ENCODE peak calls at places on chromosomes 4 and X, in ten cellular contexts. H is NCI-H748 treated with DMSO at 0.1 percent for 48 hours; F is HepG2; K is stimulated activated CD8-positive, alpha-beta memory T cell treated with anti-CD3 and anti-CD28 coated beads, Interleukin-7, amount 100 ng/mL, for 1 hour; U is NCI-H524; X is AG10803; B is activated CD8-positive, alpha-beta memory T cell treated with anti-CD3 and anti-CD28 coated beads for 48 hours; I is substantia nigra; N is upper lobe of right lung; M is GM20000. W is an unnamed sample.
A peak's percentile ranks its signal among the peaks of the same experiment; 100 is the strongest.

GRCh38 chr4:98625920-98626319 is 32.5 kb downstream of the TSPAN5 start:
- DNase-seq in U (no peak), B (no peak), X (no peak), H (no peak), N (no peak), K (no peak), M (no peak), F (no peak), I (no peak), W (no peak)

GRCh38 chr4:126583509-126583908 is 1049.2 kb upstream of the INTU start:
- DNase-seq in U (no peak), F (peak; percentile 10), K (no peak), H (no peak), B (no peak), X (peak; percentile 29), M (no peak), N (no peak), I (no peak), W (no peak)

GRCh38 chr4:108117473-108118182 is 51.1 kb downstream of the LEF1 start:
- DNase-seq in B (no peak), M (no peak), I (no peak), U (no peak), N (no peak), X (no peak), K (no peak), F (peak; percentile 16), H (no peak), W (no peak)

GRCh38 chr4:101419324-101420135 is 72.2 kb upstream of the PPP3CA start:
- DNase-seq in I (no peak), H (peak; percentile 81), K (no peak), B (no peak), M (peak; percentile 12), F (no peak), X (peak; percentile 29), N (no peak), U (no peak), W (peak; percentile 41)

GRCh38 chr4:186472948-186473347 is 82.4 kb downstream of the MTNR1A start:
- DNase-seq in I (no peak), N (no peak), M (no peak), H (no peak), U (no peak), B (no peak), F (peak; percentile 16), X (peak; percentile 57), K (no peak), W (peak; percentile 11)

GRCh38 chr4:74311696-74312313 is 3.5 kb downstream of the EPGN start:
- DNase-seq in F (peak; percentile 46), B (no peak), I (no peak), N (no peak), K (no peak), H (no peak), X (peak; percentile 66), U (peak; percentile 8), M (peak; percentile 16), W (peak; percentile 48)

GRCh38 chrX:151935358-151935757 is 22.7 kb downstream of the MAGEA4 start:
- DNase-seq in K (no peak), I (no peak), M (no peak), B (no peak), X (no peak), N (no peak), H (no peak), U (no peak), F (no peak), W (no peak)

GRCh38 chr4:2363056-2363719 is 55.3 kb downstream of the ZFYVE28 start:
- DNase-seq in K (no peak), M (no peak), H (no peak), X (peak; percentile 55), B (no peak), U (no peak), I (no peak), N (peak; percentile 71), F (peak; percentile 36), W (no peak)

GRCh38 chrX:53263597-53264094 is 17.7 kb downstream of the IQSEC2 start:
- DNase-seq in K (no peak), M (no peak), H (no peak), X (peak; percentile 63), U (no peak), I (no peak), N (no peak), F (no peak), B (no peak), W (no peak)

GRCh38 chrX:104098151-104098808 is 14.0 kb upstream of the ZCCHC18 start:
- DNase-seq in I (no peak), X (peak; percentile 81), F (peak; percentile 22), N (no peak), M (peak; percentile 27), B (no peak), U (peak; percentile 66), H (peak; percentile 58), K (no peak), W (peak; percentile 37)

GRCh38 chr4:101667348-101667747 is 123.2 kb upstream of the BANK1 start:
- DNase-seq in U (no peak), F (no peak), N (no peak), B (no peak), M (no peak), H (no peak), X (peak; percentile 19), I (no peak), K (no peak), W (peak; percentile 11)

GRCh38 chr4:61220556-61220955 is 20.4 kb downstream of the ADGRL3 start:
- DNase-seq in F (no peak), I (no peak), X (no peak), U (no peak), M (no peak), B (no peak), H (no peak), N (no peak), K (no peak), W (no peak)

GRCh38 chrX:85927740-85928139 is 119.6 kb downstream of the CHM start:
- DNase-seq in M (no peak), X (no peak), N (no peak), H (no peak), I (no peak), K (no peak), F (no peak), B (no peak), U (no peak), W (no peak)

GRCh38 chrX:12814434-12814833 is 23.2 kb downstream of the PRPS2 start:
- DNase-seq in F (peak; percentile 29), H (no peak), M (peak; percentile 37), N (no peak), B (no peak), X (peak; percentile 42), U (peak; percentile 11), I (no peak), K (no peak), W (no peak)

GRCh38 chr4:15753786-15754185 is 24.3 kb upstream of the CD38 start:
- DNase-seq in N (no peak), I (no peak), H (no peak), X (no peak), K (no peak), U (no peak), M (no peak), B (no peak), F (no peak), W (no peak)

GRCh38 chrX:47564438-47565085 is 3.6 kb downstream of the ARAF start:
- DNase-seq in K (no peak), N (no peak), U (no peak), X (no peak), F (no peak), I (no peak), H (no peak), M (no peak), B (no peak), W (no peak)

GRCh38 chrX:38717871-38718270 is 83.4 kb upstream of the MID1IP1 start:
- DNase-seq in B (no peak), I (no peak), F (peak; percentile 16), X (peak; percentile 2), K (no peak), N (no peak), M (peak; percentile 5), U (no peak), H (peak; percentile 24), W (no peak)

GRCh38 chr4:154399259-154399974 is 92.2 kb downstream of the DCHS2 start:
- DNase-seq in K (no peak), H (peak; percentile 2), X (peak; percentile 60), I (no peak), M (no peak), F (peak; percentile 10), B (no peak), N (no peak), U (no peak), W (no peak)

GRCh38 chr4:185426960-185427688 is 1.4 kb upstream of the UFSP2 start:
- DNase-seq in U (no peak), N (no peak), K (no peak), I (no peak), H (no peak), B (no peak), F (no peak), M (no peak), X (no peak), W (no peak)

GRCh38 chr4:157918036-157918832 is 254.6 kb downstream of the GASK1B start:
- DNase-seq in N (no peak), K (no peak), B (no peak), M (no peak), F (no peak), I (no peak), U (no peak), X (no peak), H (no peak), W (no peak)